ENCODE peak calls at places on chromosomes 7 and 10, in five cellular contexts. I is transverse colon; S is stomach; M is CD8-positive, alpha-beta memory T cell; P is neural progenitor cell. Y is an unnamed sample.
A peak's percentile ranks its signal among the peaks of the same experiment; 100 is the strongest.

GRCh38 chr7:69856991-69857390 is 258.7 kb downstream of the AUTS2 start:
- DNase-seq in I (no peak), P (no peak), S (no peak), M (no peak), Y (no peak)

GRCh38 chr7:27182861-27183681 is 2.0 kb downstream of the HOXA11 start:
- DNase-seq in I (peak; percentile 20), S (peak; percentile 16), M (no peak), P (peak; percentile 79), Y (no peak)

GRCh38 chr10:116270691-116271592 is 2.1 kb downstream of the GFRA1 start:
- DNase-seq in M (no peak), S (no peak), I (no peak), P (peak; percentile 69), Y (no peak)

GRCh38 chr10:92031580-92031979 is 108.0 kb downstream of the BTAF1 start:
- DNase-seq in S (no peak), M (no peak), P (no peak), I (no peak), Y (no peak)

GRCh38 chr10:15775513-15775912 is 55.8 kb upstream of the ITGA8 start:
- DNase-seq in I (no peak), P (no peak), S (no peak), M (no peak), Y (no peak)

GRCh38 chr7:156903232-156903909 is 10.4 kb upstream of the LMBR1 start:
- DNase-seq in S (peak; percentile 73), I (no peak), M (peak; percentile 29), P (no peak), Y (peak; percentile 67)

GRCh38 chr10:124875596-124875995 is 66.3 kb upstream of the ZRANB1 start:
- DNase-seq in P (no peak), I (no peak), S (no peak), M (no peak), Y (no peak)

GRCh38 chr10:101140950-101141621 is 10.0 kb downstream of the TLX1 start:
- DNase-seq in S (no peak), P (no peak), I (no peak), M (no peak), Y (no peak)

GRCh38 chr10:81179805-81180452 is 642.2 kb downstream of the SH2D4B start:
- DNase-seq in M (no peak), P (peak; percentile 59), I (peak; percentile 10), S (no peak), Y (no peak)

GRCh38 chr7:10474048-10474447 is 499.6 kb upstream of the PHF14 start:
- DNase-seq in S (no peak), P (no peak), I (no peak), M (no peak), Y (no peak)

GRCh38 chr10:73113543-73113942 is 3.3 kb downstream of the NUDT13 start:
- DNase-seq in S (no peak), P (no peak), I (no peak), M (no peak), Y (no peak)

GRCh38 chr10:72665925-72666324 is 26.0 kb upstream of the MCU start:
- DNase-seq in S (no peak), P (no peak), I (no peak), M (no peak), Y (no peak)

GRCh38 chr7:1042161-1042833 is 2.0 kb upstream of the GPR146 start:
- DNase-seq in S (peak; percentile 75), P (no peak), I (no peak), M (peak; percentile 65), Y (no peak)

GRCh38 chr10:12375076-12375504 is 25.7 kb downstream of the CAMK1D start:
- DNase-seq in I (no peak), P (no peak), M (no peak), S (no peak), Y (no peak)

GRCh38 chr7:326273-326672 is 36.3 kb downstream of the FOXL3 start:
- DNase-seq in I (no peak), M (no peak), S (no peak), P (no peak), Y (no peak)

GRCh38 chr10:93775330-93775729 is 17.6 kb downstream of the LGI1 start:
- DNase-seq in P (no peak), M (no peak), S (no peak), I (no peak), Y (no peak)

GRCh38 chr7:106217089-106217542 is 67.7 kb downstream of the NAMPT start:
- DNase-seq in I (peak; percentile 81), P (no peak), M (no peak), S (peak; percentile 84), Y (no peak)

GRCh38 chr10:44051584-44052385 is 333.1 kb downstream of the CXCL12 start:
- DNase-seq in M (no peak), P (no peak), I (no peak), S (no peak), Y (no peak)

GRCh38 chr10:122310311-122311050 is 39.4 kb downstream of the BTBD16 start:
- DNase-seq in I (peak; percentile 58), M (no peak), P (no peak), S (no peak), Y (no peak)

GRCh38 chr7:102814025-102814471 is 65.2 kb downstream of the FAM185A start:
- DNase-seq in S (no peak), P (no peak), I (no peak), M (no peak), Y (no peak)

GRCh38 chr10:57222129-57222528 is 861.1 kb upstream of the ZWINT start:
- DNase-seq in I (no peak), S (no peak), P (no peak), M (no peak), Y (no peak)

GRCh38 chr10:130053561-130053960 is 57.1 kb downstream of the C10orf143 start:
- DNase-seq in M (no peak), I (no peak), P (no peak), S (no peak), Y (no peak)

GRCh38 chr7:19665399-19666008 is 43.3 kb downstream of the POLR1F start:
- DNase-seq in S (no peak), I (no peak), P (peak; percentile 14), M (no peak), Y (peak; percentile 17)

GRCh38 chr10:118568327-118568848 is 27.1 kb downstream of the PRLHR start:
- DNase-seq in S (no peak), M (peak; percentile 43), I (peak; percentile 35), P (peak; percentile 76), Y (peak; percentile 65)

GRCh38 chr7:151381333-151382078 is 28.3 kb downstream of the WDR86 start:
- DNase-seq in S (peak; percentile 32), I (peak; percentile 20), P (peak; percentile 73), M (peak; percentile 73), Y (peak; percentile 75)

GRCh38 chr7:35286422-35286821 is 32.5 kb upstream of the TBX20 start:
- DNase-seq in S (no peak), M (no peak), P (no peak), I (no peak), Y (no peak)

GRCh38 chr10:48885376-48885775 is 54.3 kb downstream of the LRRC18 start:
- DNase-seq in I (no peak), P (peak; percentile 43), M (no peak), S (no peak), Y (no peak)

GRCh38 chr10:78843495-78843894 is 225.3 kb upstream of the ZMIZ1 start:
- DNase-seq in M (no peak), I (no peak), P (no peak), S (no peak), Y (no peak)

GRCh38 chr10:112701528-112702295 is 248.3 kb upstream of the TCF7L2 start:
- DNase-seq in P (no peak), M (no peak), S (no peak), I (no peak), Y (no peak)

GRCh38 chr7:64997927-64998391 is 7.1 kb upstream of the ZNF117 start:
- DNase-seq in I (no peak), P (no peak), S (peak; percentile 75), M (no peak), Y (no peak)

GRCh38 chr7:64997164-64997908 is 6.5 kb upstream of the ZNF117 start:
- DNase-seq in S (no peak), P (no peak), I (no peak), M (no peak), Y (no peak)

GRCh38 chr7:64999165-65000004 is 7.1 kb downstream of the ERV3-1 start:
- DNase-seq in I (no peak), M (no peak), P (no peak), S (peak; percentile 57), Y (no peak)

GRCh38 chr7:64996305-64996704 is 5.5 kb upstream of the ZNF117 start:
- DNase-seq in S (no peak), I (no peak), M (no peak), P (no peak), Y (no peak)

DNA sequence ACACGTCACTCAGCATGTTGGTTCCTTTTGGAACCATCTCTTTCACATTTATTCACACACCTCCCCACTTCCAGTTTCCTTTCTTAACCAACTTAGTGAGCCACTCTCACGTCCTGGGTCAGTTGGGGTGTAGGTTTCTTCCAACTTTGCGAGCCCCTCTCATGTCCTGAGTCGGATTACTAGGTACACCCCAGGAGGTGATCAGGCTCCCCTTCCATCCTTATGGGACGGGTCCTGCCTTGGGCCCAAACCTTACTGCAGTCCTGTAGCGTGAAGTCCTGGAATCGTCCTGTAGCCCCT is 7.7 kb downstream of the ERV3-1 start:
- DNase-seq in I (no peak), S (no peak), P (no peak), M (no peak), Y (no peak)
- H3K4me3 ChIP-seq in I (no peak overlapping the region), S (no peak overlapping the region), P (no peak overlapping the region), M (no peak overlapping the region), Y (no peak overlapping the region)

GRCh38 chr7:43677864-43678263 is 51.5 kb downstream of the COA1 start:
- DNase-seq in S (no peak), M (no peak), I (no peak), P (no peak), Y (no peak)
- H3K4me1 ChIP-seq in S (peaks cover 4% of the 10 kb centered on the region), M (peaks cover 41% of the 10 kb centered on the region), I (peaks cover 12% of the 10 kb centered on the region), P (no peaks in the 10 kb centered on the region), Y (peaks cover 58% of the 10 kb centered on the region)

GRCh38 chr7:140640727-140641531 is at the start of gene DENND2A:
- DNase-seq in M (no peak), I (peak; percentile 57), P (peak; percentile 97), S (peak; percentile 53), Y (no peak)

GRCh38 chr7:140643416-140643815 is 2.8 kb upstream of the DENND2A start:
- DNase-seq in M (no peak), P (no peak), S (no peak), I (no peak), Y (no peak)

GRCh38 chr7:140639366-140640053 is 1.1 kb downstream of the DENND2A start:
- DNase-seq in S (no peak), M (no peak), P (peak; percentile 49), I (no peak), Y (no peak)

GRCh38 chr7:140640060-140640611 is 477 bp downstream of the DENND2A start:
- DNase-seq in M (no peak), S (peak; percentile 34), P (peak; percentile 76), I (peak; percentile 38), Y (no peak)

GRCh38 chr7:140641532-140642191 is 1.0 kb upstream of the DENND2A start:
- DNase-seq in M (no peak), P (peak; percentile 42), I (no peak), S (no peak), Y (no peak)
- H3K4me3 ChIP-seq in M (no peak overlapping the region), P (peak overlapping the region; percentile 94), I (peak overlapping the region; percentile 58), S (no peak overlapping the region), Y (no peak overlapping the region)

DNA sequence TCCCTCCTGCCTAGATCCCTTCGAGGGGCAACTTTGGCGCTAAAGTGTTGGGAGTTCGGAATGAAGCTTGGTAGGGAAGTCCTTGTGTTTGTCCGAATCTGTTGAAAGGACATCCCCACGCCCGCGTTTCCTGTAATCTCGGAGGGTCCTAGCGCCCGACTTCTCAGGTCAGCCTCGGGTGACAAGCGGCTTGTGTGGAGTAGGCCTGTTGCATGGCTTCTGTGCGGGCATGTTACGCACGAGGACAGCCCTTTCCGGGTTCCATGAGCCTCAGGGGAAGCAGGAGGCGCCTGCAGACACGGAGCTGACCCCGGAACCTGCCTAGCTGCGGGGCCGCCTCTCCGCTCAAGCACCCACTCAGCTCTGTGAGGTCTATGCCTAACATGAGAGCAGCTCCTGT is 28.4 kb upstream of the AP5Z1 start:
- DNase-seq in M (no peak), P (no peak), I (no peak), S (no peak), Y (no peak)
- H3K4me1 ChIP-seq in M (peaks cover 41% of the 10 kb centered on the region), P (peaks cover 20% of the 10 kb centered on the region), I (peaks cover 55% of the 10 kb centered on the region), S (peaks cover 47% of the 10 kb centered on the region), Y (peaks cover 63% of the 10 kb centered on the region)